ENCODE peak calls at places on chromosome 11, in five cellular contexts. Z is H1, Q is HEK293T, U is GM12878, M is HepG2. O is an unnamed sample.

GRCh38 chr11:133947298-133947905 is 9.4 kb downstream of the IGSF9B start:
- DNase-seq in Z (no peak), Q (peak; percentile 47), U (no peak), M (peak; percentile 20), O (no peak)

GRCh38 chr11:43802509-43802908 is 78.1 kb upstream of the ALKBH3 start:
- DNase-seq in Z (no peak), Q (peak; percentile 7), U (no peak), M (peak; percentile 7), O (no peak)

GRCh38 chr11:105821781-105822180 is 200.3 kb downstream of the MSANTD4 start:
- DNase-seq in Z (no peak), Q (no peak), U (no peak), M (no peak), O (no peak)

GRCh38 chr11:5887172-5887571 is 5.8 kb upstream of the OR52E5 start:
- DNase-seq in Z (no peak), Q (no peak), U (no peak), M (no peak), O (no peak)

GRCh38 chr11:85718991-85719807 is 33.2 kb upstream of the CCDC89 start:
- DNase-seq in Z (peak; percentile 31), Q (no peak), U (no peak), M (peak; percentile 3), O (peak; percentile 90)

GRCh38 chr11:68066742-68067141 is 27.9 kb downstream of the TCIRG1 start:
- DNase-seq in Z (no peak), Q (no peak), U (no peak), M (no peak), O (no peak)

GRCh38 chr11:115083129-115083823 is 404.9 kb downstream of the NXPE2 start:
- DNase-seq in Z (no peak), Q (peak; percentile 35), U (no peak), M (no peak), O (no peak)

GRCh38 chr11:125835748-125836147 is 2.6 kb downstream of the PATE4 start:
- DNase-seq in Z (no peak), Q (no peak), U (no peak), M (no peak), O (no peak)

GRCh38 chr11:64259533-64260067 is 8.3 kb downstream of the PLCB3 start:
- DNase-seq in Z (no peak), Q (no peak), U (no peak), M (no peak), O (no peak)

GRCh38 chr11:47376543-47377371 is 1.6 kb downstream of the SPI1 start:
- DNase-seq in Z (no peak), Q (no peak), U (no peak), M (no peak), O (no peak)

GRCh38 chr11:26442131-26442530 is 110.2 kb downstream of the ANO3 start:
- DNase-seq in Z (no peak), Q (no peak), U (no peak), M (no peak), O (no peak)

GRCh38 chr11:57357827-57358226 is 19.7 kb downstream of the P2RX3 start:
- DNase-seq in Z (no peak), Q (no peak), U (no peak), M (no peak), O (no peak)

GRCh38 chr11:134355656-134356055 is 23.9 kb downstream of the GLB1L2 start:
- DNase-seq in Z (no peak), Q (no peak), U (no peak), M (no peak), O (no peak)

GRCh38 chr11:104623518-104623917 is 274.7 kb downstream of the CASP12 start:
- DNase-seq in Z (no peak), Q (no peak), U (no peak), M (no peak), O (no peak)

GRCh38 chr11:94186342-94187203 is 57.9 kb downstream of the PANX1 start:
- DNase-seq in Z (no peak), Q (no peak), U (no peak), M (no peak), O (no peak)

GRCh38 chr11:47260366-47260765 is 2.6 kb downstream of the NR1H3 start:
- DNase-seq in Z (no peak), Q (no peak), U (no peak), M (no peak), O (no peak)

GRCh38 chr11:74696932-74697687 is 34.1 kb downstream of the CHRDL2 start:
- DNase-seq in Z (no peak), Q (no peak), U (no peak), M (peak; percentile 26), O (no peak)

GRCh38 chr11:113274708-113275582 is 39.4 kb upstream of the TTC12 start:
- DNase-seq in Z (peak; percentile 21), Q (peak; percentile 26), U (no peak), M (no peak), O (peak; percentile 30)

GRCh38 chr11:70495351-70496310 is 97.3 kb downstream of the CTTN start:
- DNase-seq in Z (no peak), Q (no peak), U (no peak), M (no peak), O (no peak)

GRCh38 chr11:87871071-87871470 is 304.2 kb downstream of the RAB38 start:
- DNase-seq in Z (no peak), Q (no peak), U (no peak), M (no peak), O (no peak)

GRCh38 chr11:84558085-84558905 is 1068.8 kb downstream of the DLG2 start:
- DNase-seq in Z (no peak), Q (peak; percentile 22), U (no peak), M (peak; percentile 80), O (peak; percentile 33)

GRCh38 chr11:130272336-130272735 is 42.4 kb downstream of the ZBTB44 start:
- DNase-seq in Z (no peak), Q (no peak), U (no peak), M (no peak), O (no peak)

GRCh38 chr11:5783255-5783654 is at the start of gene OR52N5:
- DNase-seq in Z (no peak), Q (no peak), U (no peak), M (no peak), O (no peak)

GRCh38 chr11:6237271-6237670 is 1.6 kb upstream of the CNGA4 start:
- DNase-seq in Z (no peak), Q (no peak), U (no peak), M (no peak), O (no peak)

GRCh38 chr11:72263363-72263762 is 19.4 kb upstream of the PHOX2A start:
- DNase-seq in Z (no peak), Q (no peak), U (no peak), M (no peak), O (no peak)

GRCh38 chr11:93024376-93024775 is 54.9 kb downstream of the MTNR1B start:
- DNase-seq in Z (no peak), Q (no peak), U (no peak), M (no peak), O (no peak)

GRCh38 chr11:46332568-46333128 is 14.6 kb upstream of the DGKZ start:
- DNase-seq in Z (no peak), Q (no peak), U (no peak), M (no peak), O (no peak)

GRCh38 chr11:62689421-62690183 is at the start of gene LRRN4CL:
- DNase-seq in Z (no peak), Q (no peak), U (no peak), M (no peak), O (no peak)

GRCh38 chr11:108958446-108959123 is 293.7 kb downstream of the DDX10 start:
- DNase-seq in Z (no peak), Q (no peak), U (no peak), M (no peak), O (no peak)

DNA sequence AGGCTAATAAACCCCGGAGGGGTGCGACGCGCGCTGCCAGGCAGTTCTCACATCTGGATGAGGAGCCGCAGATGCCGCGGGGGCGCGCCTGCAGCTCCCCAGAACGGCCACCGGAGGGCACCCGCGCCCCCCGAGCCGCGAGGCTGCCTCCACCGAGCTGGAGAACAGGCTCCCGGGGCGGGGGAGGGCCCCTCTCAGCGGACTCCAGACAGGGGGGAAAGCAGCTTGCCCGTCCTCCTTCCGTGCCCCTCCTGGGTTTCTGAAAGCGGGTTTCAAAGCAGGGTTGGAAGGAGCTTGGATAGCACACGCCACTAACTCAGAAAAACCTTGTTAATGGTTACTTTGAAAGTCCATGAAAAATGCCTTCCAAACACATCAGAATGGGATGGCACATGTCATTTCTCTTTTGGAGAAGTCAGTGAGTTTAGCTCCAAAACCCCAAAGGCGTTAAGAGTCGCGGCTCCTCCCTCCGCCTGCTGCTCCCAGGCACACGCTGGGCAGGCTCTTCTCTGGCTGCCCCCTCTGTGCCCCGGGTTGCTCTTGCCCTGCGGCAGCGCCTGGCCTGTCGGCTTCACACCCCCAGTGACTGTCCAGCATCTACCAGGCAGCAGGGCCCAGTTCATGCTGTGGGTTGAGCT is 317.8 kb downstream of the NTM start:
- DNase-seq in Z (peak; percentile 23), Q (peak; percentile 84), U (no peak), M (peak; percentile 9), O (peak; percentile 36)
- TF ChIP-seq SUZ12 in Z (no peak), Q (no peak), U (no peak), M (no peak), O (no peak)

GRCh38 chr11:14620027-14620511 is 23.5 kb upstream of the PDE3B start:
- DNase-seq in Z (no peak), Q (no peak), U (no peak), M (peak; percentile 93), O (no peak)

GRCh38 chr11:14614223-14614622 is 29.4 kb upstream of the PDE3B start:
- DNase-seq in Z (no peak), Q (no peak), U (no peak), M (no peak), O (no peak)

GRCh38 chr11:14619580-14619979 is 24.0 kb upstream of the PDE3B start:
- DNase-seq in Z (no peak), Q (no peak), U (no peak), M (peak; percentile 19), O (no peak)

GRCh38 chr11:14617241-14618027 is 26.2 kb upstream of the PDE3B start:
- DNase-seq in Z (no peak), Q (no peak), U (no peak), M (peak; percentile 14), O (no peak)

GRCh38 chr11:14618060-14618459 is 25.5 kb upstream of the PDE3B start:
- DNase-seq in Z (no peak), Q (no peak), U (no peak), M (peak; percentile 41), O (no peak)
- TF ChIP-seq SUZ12 in Z (no peak), Q (no peak), U (no peak), M (no peak), O (no peak)

DNA sequence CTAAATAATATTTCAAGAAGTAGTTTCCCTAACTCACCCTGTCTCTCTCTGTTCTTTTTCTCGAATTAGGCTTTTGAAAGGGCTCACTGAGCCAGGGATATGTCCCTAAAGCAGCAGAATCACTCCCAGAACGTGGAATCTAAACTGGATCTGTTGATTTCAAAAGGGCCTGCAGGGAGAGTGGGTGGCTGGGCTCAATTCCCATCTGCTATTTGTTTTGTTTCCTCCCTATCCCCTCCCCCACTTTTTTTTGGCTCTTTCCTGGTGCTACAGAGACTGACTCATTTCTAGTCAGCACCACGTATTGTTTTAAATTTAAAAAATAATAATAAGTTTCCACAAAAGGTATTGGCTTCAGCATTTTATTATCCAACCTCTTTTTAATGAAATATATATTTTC is 961.5 kb downstream of the FAM181B start:
- DNase-seq in Z (no peak), Q (no peak), U (no peak), M (no peak), O (no peak)
- TF ChIP-seq SUZ12 in Z (no peak), Q (no peak), U (no peak), M (no peak), O (no peak)

DNA sequence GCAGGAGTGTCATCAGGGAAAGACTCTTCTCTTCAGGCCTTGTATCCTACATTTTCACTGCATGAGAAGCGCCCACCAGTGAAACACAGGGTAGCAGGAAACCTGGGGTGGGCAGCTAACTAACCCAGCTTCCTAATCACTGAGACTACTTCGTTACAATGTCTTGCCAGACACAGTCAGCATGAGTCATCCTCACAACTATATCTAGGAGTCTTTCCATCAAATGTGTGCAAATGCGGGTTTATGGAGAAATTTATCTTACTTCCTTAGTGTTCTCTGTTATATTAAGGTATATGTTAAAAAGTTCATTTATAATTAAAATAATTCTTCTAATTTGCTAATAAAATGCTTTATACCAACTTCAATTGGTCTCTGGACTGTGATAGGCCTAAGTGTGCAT is 79.9 kb upstream of the RAB1B start:
- DNase-seq in Z (no peak), Q (no peak), U (no peak), M (no peak), O (no peak)
- TF ChIP-seq SUZ12 in Z (no peak), Q (no peak), U (no peak), M (no peak), O (no peak)

O was measured in NT2/D1.